ENCODE peak calls at places on chromosome 1, in nine cellular contexts. B is foreskin fibroblast; Q is mucosa of descending colon; E is GM03348; H is left cardiac atrium; I is fibroblast of lung; V is SK-MEL-5; M is GM04503; S is activated CD8-positive, alpha-beta T cell treated with anti-CD3 and anti-CD28 coated beads for 36 hours. T is an unnamed sample.
A peak's percentile ranks its signal among the peaks of the same experiment; 100 is the strongest.

GRCh38 chr1:114033961-114034360 is 54.7 kb downstream of the OLFML3 start:
- DNase-seq in B (no peak), Q (no peak), E (no peak), H (no peak), I (no peak), V (no peak), M (no peak), S (no peak), T (no peak)

GRCh38 chr1:3746389-3746783 is 5.9 kb upstream of the CCDC27 start:
- DNase-seq in B (peak; percentile 11), Q (no peak), E (no peak), H (no peak), I (no peak), V (no peak), M (no peak), S (no peak), T (no peak)

GRCh38 chr1:187630653-187631380 is 802.1 kb downstream of the PLA2G4A start:
- DNase-seq in B (no peak), Q (no peak), E (no peak), H (no peak), I (no peak), V (no peak), M (no peak), S (no peak), T (no peak)

GRCh38 chr1:227318003-227318851 is at the start of gene CDC42BPA:
- DNase-seq in B (peak; percentile 83), Q (peak; percentile 79), E (peak; percentile 96), H (peak; percentile 90), I (peak; percentile 88), V (peak; percentile 88), M (no peak), S (peak; percentile 46), T (peak; percentile 70)

GRCh38 chr1:119347858-119348257 is 20.7 kb upstream of the HAO2 start:
- DNase-seq in B (no peak), Q (no peak), E (no peak), H (no peak), I (no peak), V (peak; percentile 17), M (no peak), S (peak; percentile 63), T (no peak)

GRCh38 chr1:20078166-20078565 is 8.2 kb downstream of the PLA2G5 start:
- DNase-seq in B (no peak), Q (no peak), E (no peak), H (no peak), I (no peak), V (no peak), M (no peak), S (no peak), T (no peak)

GRCh38 chr1:22914156-22914555 is 58.5 kb downstream of the LACTBL1 start:
- DNase-seq in B (no peak), Q (no peak), E (no peak), H (no peak), I (no peak), V (no peak), M (no peak), S (no peak), T (no peak)

GRCh38 chr1:179231923-179232322 is 2.4 kb upstream of the ABL2 start:
- DNase-seq in B (peak; percentile 56), Q (no peak), E (peak; percentile 42), H (no peak), I (no peak), V (no peak), M (no peak), S (no peak), T (no peak)

GRCh38 chr1:20405893-20406604 is 80.0 kb downstream of the CAMK2N1 start:
- DNase-seq in B (peak; percentile 67), Q (no peak), E (peak; percentile 78), H (no peak), I (peak; percentile 58), V (no peak), M (peak; percentile 56), S (no peak), T (peak; percentile 92)

GRCh38 chr1:245311887-245312286 is 157.1 kb downstream of the KIF26B start:
- DNase-seq in B (no peak), Q (no peak), E (no peak), H (no peak), I (no peak), V (no peak), M (no peak), S (no peak), T (no peak)

GRCh38 chr1:43834280-43835140 is 99.1 kb upstream of the ARTN start:
- DNase-seq in B (peak; percentile 81), Q (no peak), E (peak; percentile 13), H (peak; percentile 24), I (peak; percentile 11), V (no peak), M (peak; percentile 61), S (peak; percentile 70), T (no peak)

GRCh38 chr1:197725044-197725443 is 50.2 kb downstream of the DENND1B start:
- DNase-seq in B (no peak), Q (no peak), E (no peak), H (no peak), I (peak; percentile 48), V (peak; percentile 16), M (no peak), S (no peak), T (peak; percentile 2)

GRCh38 chr1:17874665-17875064 is 119.5 kb downstream of the ACTL8 start:
- DNase-seq in B (peak; percentile 87), Q (no peak), E (peak; percentile 86), H (no peak), I (peak; percentile 87), V (no peak), M (peak; percentile 93), S (no peak), T (peak; percentile 71)

GRCh38 chr1:153882296-153882912 is 40.4 kb downstream of the GATAD2B start:
- DNase-seq in B (no peak), Q (no peak), E (no peak), H (no peak), I (no peak), V (no peak), M (no peak), S (no peak), T (no peak)

T was measured in skeletal muscle cell.